ENCODE peak calls at places on chromosomes 5 and 9, in six cellular contexts. U is endothelial cell of umbilical vein, M is H1, A is fibroblast of lung, R is neural progenitor cell, O is IMR-90. L is an unnamed sample.

GRCh38 chr5:53733853-53734252 is 173.4 kb downstream of the NDUFS4 start:
- DNase-seq in A (no peak), O (no peak), M (no peak), R (no peak), U (no peak), L (no peak)

GRCh38 chr5:149452665-149453617 is 73.8 kb upstream of the IL17B start:
- DNase-seq in U (peak; percentile 92), R (peak; percentile 50), A (peak; percentile 98), M (no peak), O (peak; percentile 96), L (no peak)

GRCh38 chr5:55030676-55031445 is 6.8 kb downstream of the GZMK start:
- DNase-seq in O (peak; percentile 19), A (no peak), M (no peak), U (no peak), R (peak; percentile 10), L (no peak)

GRCh38 chr5:140041492-140042421 is 1.3 kb downstream of the NRG2 start:
- DNase-seq in U (peak; percentile 82), M (no peak), A (peak; percentile 40), R (peak; percentile 64), O (peak; percentile 12), L (peak; percentile 5)

GRCh38 chr9:123234853-123235252 is 33.5 kb downstream of the STRBP start:
- DNase-seq in A (no peak), R (no peak), O (no peak), U (no peak), M (no peak), L (no peak)

GRCh38 chr9:129154866-129155477 is 23.1 kb downstream of the IER5L start:
- DNase-seq in M (no peak), U (no peak), R (no peak), O (no peak), A (no peak), L (no peak)

GRCh38 chr9:128078504-128079434 is 10.7 kb downstream of the SLC25A25 start:
- DNase-seq in M (no peak), A (peak; percentile 65), O (peak; percentile 63), U (peak; percentile 53), R (no peak), L (no peak)

GRCh38 chr9:118330191-118330986 is 626.2 kb downstream of the TLR4 start:
- DNase-seq in O (no peak), R (peak; percentile 44), U (no peak), M (peak; percentile 9), A (peak; percentile 58), L (no peak)

GRCh38 chr9:16074962-16075361 is 522.1 kb downstream of the CCDC171 start:
- DNase-seq in U (no peak), O (peak; percentile 71), A (peak; percentile 64), R (no peak), M (no peak), L (no peak)

GRCh38 chr9:134239130-134239888 is 74.9 kb upstream of the RNU6ATAC start:
- DNase-seq in O (no peak), U (no peak), A (no peak), R (no peak), M (no peak), L (no peak)

GRCh38 chr9:31776471-31776870 is 608.0 kb upstream of the ACO1 start:
- DNase-seq in O (no peak), U (peak; percentile 85), R (no peak), M (no peak), A (no peak), L (no peak)

GRCh38 chr9:97577051-97577450 is 56.1 kb downstream of the TSTD2 start:
- DNase-seq in R (no peak), M (no peak), A (no peak), O (no peak), U (no peak), L (no peak)

GRCh38 chr9:104082147-104082546 is 12.0 kb upstream of the SMC2 start:
- DNase-seq in R (no peak), A (no peak), O (no peak), U (no peak), M (no peak), L (no peak)

GRCh38 chr5:148312159-148312558 is at the start of gene SPINK7:
- DNase-seq in O (no peak), R (no peak), M (no peak), A (no peak), U (no peak), L (no peak)

GRCh38 chr9:72271617-72272478 is 93.2 kb downstream of the ZFAND5 start:
- DNase-seq in U (peak; percentile 48), O (peak; percentile 55), A (peak; percentile 29), M (no peak), R (peak; percentile 73), L (no peak)

GRCh38 chr5:157172408-157172807 is 6.3 kb upstream of the GARIN3 start:
- DNase-seq in R (no peak), A (no peak), O (no peak), M (no peak), U (no peak), L (no peak)

GRCh38 chr9:17019398-17019797 is 115.4 kb upstream of the CNTLN start:
- DNase-seq in M (no peak), U (no peak), O (no peak), A (peak; percentile 24), R (no peak), L (no peak)

GRCh38 chr9:109387856-109388255 is 67.0 kb upstream of the EPB41L4B start:
- DNase-seq in R (no peak), A (no peak), M (no peak), U (no peak), O (no peak), L (no peak)

GRCh38 chr5:111585946-111586345 is 73.6 kb upstream of the STARD4 start:
- DNase-seq in M (no peak), R (no peak), A (peak; percentile 44), O (no peak), U (no peak), L (no peak)

DNA sequence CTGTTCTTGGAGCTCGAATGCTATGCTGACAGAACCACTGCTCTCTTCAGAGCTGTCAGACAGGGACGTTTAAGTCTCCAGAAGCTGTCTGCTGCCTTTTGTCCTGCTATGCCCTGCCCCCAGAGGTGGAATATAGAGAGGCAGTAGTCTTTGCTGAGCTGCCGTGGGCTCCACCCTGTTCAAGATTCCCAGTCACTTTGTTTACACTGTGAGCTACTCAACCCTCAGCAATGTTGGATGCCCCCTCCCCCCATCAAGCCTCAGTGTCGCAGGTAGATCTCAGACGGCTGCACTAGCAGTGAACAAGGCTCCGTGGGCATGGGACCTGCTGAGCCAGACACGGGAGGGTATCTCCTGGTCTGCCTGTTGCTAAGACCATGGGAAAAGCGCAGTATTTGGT is 344.2 kb downstream of the TMEM161B start:
- DNase-seq in O (no peak), M (no peak), U (no peak), A (no peak), R (no peak), L (no peak)
- H2AFZ ChIP-seq in O (no peak overlapping the region), M (no peak overlapping the region), U (no peak overlapping the region), A (no peak overlapping the region), R (no peak overlapping the region), L (no peak overlapping the region)

DNA sequence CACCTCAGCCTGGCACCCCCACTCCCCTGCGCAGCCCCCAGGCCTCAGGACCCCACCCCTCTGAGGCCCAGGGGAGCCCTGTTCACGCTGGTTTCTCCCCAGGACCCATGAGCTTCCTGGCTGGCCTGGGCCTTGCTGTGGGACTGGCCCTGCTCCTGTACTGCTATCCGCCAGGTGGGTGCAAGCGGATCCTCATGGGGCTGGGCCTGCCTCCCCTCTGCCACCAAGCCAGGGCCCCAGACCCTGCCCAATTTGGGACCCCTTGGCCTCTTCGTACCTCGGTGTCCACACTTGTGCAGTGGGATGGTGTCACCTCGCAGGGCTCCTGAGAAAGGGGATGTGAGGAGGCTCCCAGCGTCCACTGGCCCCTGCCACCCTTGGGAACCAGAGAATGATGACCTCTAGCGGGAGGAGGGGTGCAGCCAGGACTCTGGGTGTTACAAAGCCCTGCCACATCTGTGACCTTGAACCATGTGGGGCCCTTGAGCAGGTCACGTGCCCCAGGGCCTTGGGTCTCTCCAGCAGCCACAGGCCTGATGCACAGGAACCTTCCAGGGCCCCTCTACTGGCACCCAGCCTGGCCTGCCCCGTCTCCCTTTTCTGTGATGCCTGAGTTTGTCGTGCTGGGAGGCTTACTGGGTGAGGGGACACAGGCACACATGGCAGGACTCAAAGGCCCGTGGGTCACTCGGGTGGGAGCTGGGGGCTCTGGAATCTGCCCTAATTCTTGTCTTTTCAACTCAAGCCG is 16.3 kb downstream of the CARD19 start:
- DNase-seq in R (no peak), O (no peak), U (no peak), A (no peak), M (no peak), L (no peak)
- H3K9ac ChIP-seq in R (no peak overlapping the region), O (no peak overlapping the region), U (no peak overlapping the region), A (no peak overlapping the region), M (no peak overlapping the region), L (no peak overlapping the region)

GRCh38 chr9:22088372-22089063 is 79.4 kb upstream of the CDKN2B start:
- DNase-seq in R (no peak), M (no peak), A (peak; percentile 54), U (no peak), O (no peak), L (no peak)
- H2AFZ ChIP-seq in R (no peak overlapping the region), M (no peak overlapping the region), A (no peak overlapping the region), U (no peak overlapping the region), O (no peak overlapping the region), L (no peak overlapping the region)

GRCh38 chr5:37839441-37840035 is 303 bp downstream of the GDNF start:
- DNase-seq in U (peak; percentile 17), A (peak; percentile 71), O (peak; percentile 73), M (no peak), R (peak; percentile 73), L (no peak)
- H3K9ac ChIP-seq in U (no peak overlapping the region), A (peak overlapping the region; percentile 37), O (no peak overlapping the region), M (no peak overlapping the region), R (no peak overlapping the region), L (peak overlapping the region; percentile 81)

GRCh38 chr9:27673626-27674025 is 100.3 kb upstream of the C9orf72 start:
- DNase-seq in U (no peak), R (no peak), A (no peak), M (no peak), O (no peak), L (no peak)

GRCh38 chr9:27675354-27675753 is 102.1 kb upstream of the C9orf72 start:
- DNase-seq in R (peak; percentile 21), M (no peak), O (no peak), A (no peak), U (no peak), L (no peak)

GRCh38 chr9:27672730-27673129 is 99.4 kb upstream of the C9orf72 start:
- DNase-seq in O (no peak), U (no peak), A (no peak), M (no peak), R (no peak), L (no peak)

GRCh38 chr9:27676827-27677226 is 103.5 kb upstream of the C9orf72 start:
- DNase-seq in A (no peak), U (no peak), M (no peak), R (no peak), O (no peak), L (no peak)

DNA sequence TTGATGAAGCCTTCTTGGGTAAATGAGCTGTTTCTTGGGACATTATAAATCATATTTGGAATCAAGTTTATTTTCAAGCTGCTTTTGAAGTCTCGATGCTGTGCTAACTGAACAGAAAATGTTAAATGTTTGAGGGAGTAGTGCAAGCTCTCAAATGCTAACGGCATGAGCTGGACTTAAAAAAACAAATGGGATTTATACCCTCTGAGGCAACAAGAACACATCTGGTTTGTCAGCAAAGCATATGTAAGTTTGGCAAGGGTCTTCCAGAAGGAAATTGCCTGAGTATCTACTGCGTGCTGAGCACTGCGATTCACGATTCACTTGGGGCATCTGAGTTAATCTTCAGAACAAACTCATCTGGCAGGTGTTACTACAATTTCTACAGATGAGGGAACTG is 98.3 kb upstream of the C9orf72 start:
- DNase-seq in O (peak; percentile 1), U (no peak), M (no peak), R (no peak), A (no peak), L (no peak)
- H2AFZ ChIP-seq in O (no peak overlapping the region), U (no peak overlapping the region), M (no peak overlapping the region), R (no peak overlapping the region), A (no peak overlapping the region), L (no peak overlapping the region)

GRCh38 chr5:32713396-32714381 is 2.6 kb downstream of the NPR3 start:
- DNase-seq in U (no peak), A (peak; percentile 48), R (peak; percentile 74), O (peak; percentile 57), M (no peak), L (no peak)
- H3K9ac ChIP-seq in U (no peak overlapping the region), A (peak overlapping the region; percentile 60), R (no peak overlapping the region), O (peak overlapping the region; percentile 80), M (no peak overlapping the region), L (no peak overlapping the region)

L was measured in keratinocyte.